ENCODE peak calls at places on chromosomes 3 and 15, in eight cellular contexts. Q is esophagus squamous epithelium, N is uterus, E is pancreas, R is heart left ventricle, J is mesendoderm, B is heart right ventricle, A is NT2/D1. U is an unnamed sample. For H3K4me1, the result is how much of the 10 kb centered on the place peaks cover.

GRCh38 chr3:141646760-141647561 is 91.1 kb upstream of the RNF7 start:
- DNase-seq in Q (no peak), N (no peak), E (no peak), R (peak), J (peak), B (no peak), A (peak), U (peak)

GRCh38 chr15:71494565-71494964 is 315.8 kb upstream of the NR2E3 start:
- DNase-seq in Q (no peak), N (no peak), E (no peak), R (no peak), J (no peak), B (no peak), A (no peak), U (no peak)

GRCh38 chr3:178772746-178773145 is 236.5 kb downstream of the KCNMB2 start:
- DNase-seq in Q (no peak), N (no peak), E (no peak), R (no peak), J (no peak), B (no peak), A (no peak), U (no peak)

GRCh38 chr3:177345049-177345972 is 148.0 kb upstream of the TBL1XR1 start:
- DNase-seq in Q (peak), N (peak), E (peak), R (peak), J (peak), B (peak), A (no peak), U (peak)

GRCh38 chr3:125357032-125357658 is 18.0 kb downstream of the ZNF148 start:
- DNase-seq in Q (no peak), N (peak), E (peak), R (peak), J (peak), B (peak), A (no peak), U (no peak)

GRCh38 chr3:151008699-151009098 is 36.2 kb upstream of the CLRN1 start:
- DNase-seq in Q (no peak), N (no peak), E (no peak), R (no peak), J (peak), B (no peak), A (no peak), U (no peak)

GRCh38 chr3:117171124-117171523 is 461.5 kb downstream of the TUSC7 start:
- DNase-seq in Q (no peak), N (no peak), E (no peak), R (no peak), J (no peak), B (no peak), A (no peak), U (no peak)

GRCh38 chr15:75887178-75887577 is 16.5 kb upstream of the FBXO22 start:
- DNase-seq in Q (no peak), N (no peak), E (no peak), R (no peak), J (no peak), B (no peak), A (no peak), U (peak)

GRCh38 chr3:71784914-71785593 is at the start of gene PROK2:
- DNase-seq in Q (no peak), N (no peak), E (peak), R (no peak), J (peak), B (peak), A (no peak), U (no peak)

GRCh38 chr3:51860703-51861665 is at the start of gene IQCF2:
- DNase-seq in Q (no peak), N (no peak), E (no peak), R (no peak), J (no peak), B (no peak), A (no peak), U (no peak)

GRCh38 chr3:177419904-177420601 is 222.8 kb upstream of the TBL1XR1 start:
- DNase-seq in Q (no peak), N (peak), E (no peak), R (no peak), J (no peak), B (no peak), A (no peak), U (no peak)

GRCh38 chr3:13581485-13582365 is 32.8 kb downstream of the FBLN2 start:
- DNase-seq in Q (no peak), N (no peak), E (no peak), R (peak), J (no peak), B (no peak), A (no peak), U (no peak)

GRCh38 chr3:126927405-126927750 is 55.5 kb upstream of the PLXNA1 start:
- DNase-seq in Q (no peak), N (no peak), E (no peak), R (no peak), J (no peak), B (no peak), A (no peak), U (no peak)

GRCh38 chr3:107962946-107963345 is 127.9 kb downstream of the CD47 start:
- DNase-seq in Q (no peak), N (no peak), E (no peak), R (no peak), J (peak), B (no peak), A (no peak), U (no peak)

GRCh38 chr15:87227846-87228245 is 1028.7 kb downstream of the NTRK3 start:
- DNase-seq in Q (no peak), N (no peak), E (no peak), R (no peak), J (no peak), B (no peak), A (no peak), U (no peak)

GRCh38 chr15:67164811-67165652 is 89.4 kb downstream of the AAGAB start:
- DNase-seq in Q (no peak), N (peak), E (no peak), R (peak), J (peak), B (peak), A (no peak), U (no peak)

GRCh38 chr3:126945891-126946290 is 37.0 kb upstream of the PLXNA1 start:
- DNase-seq in Q (no peak), N (no peak), E (no peak), R (no peak), J (no peak), B (no peak), A (no peak), U (no peak)

GRCh38 chr3:114608293-114608692 is 314.5 kb downstream of the TIGIT start:
- DNase-seq in Q (no peak), N (no peak), E (no peak), R (no peak), J (no peak), B (no peak), A (no peak), U (no peak)

GRCh38 chr3:3177861-3178497 is 1.5 kb downstream of the CRBN start:
- DNase-seq in Q (no peak), N (no peak), E (no peak), R (no peak), J (no peak), B (no peak), A (no peak), U (no peak)

GRCh38 chr3:70982274-70982673 is 601.3 kb downstream of the FOXP1 start:
- DNase-seq in Q (no peak), N (no peak), E (no peak), R (no peak), J (no peak), B (no peak), A (no peak), U (no peak)

GRCh38 chr3:38555149-38555840 is 59.2 kb downstream of the EXOG start:
- DNase-seq in Q (no peak), N (no peak), E (no peak), R (no peak), J (no peak), B (no peak), A (no peak), U (no peak)

GRCh38 chr15:46304320-46304719 is 669.5 kb downstream of the SQOR start:
- DNase-seq in Q (no peak), N (no peak), E (no peak), R (no peak), J (peak), B (no peak), A (peak), U (no peak)

GRCh38 chr3:126447456-126448106 is 28.1 kb downstream of the ZXDC start:
- DNase-seq in Q (no peak), N (no peak), E (no peak), R (no peak), J (no peak), B (no peak), A (no peak), U (no peak)

GRCh38 chr3:42705039-42705767 is 2.6 kb upstream of the HHATL start:
- DNase-seq in Q (no peak), N (no peak), E (no peak), R (no peak), J (no peak), B (no peak), A (no peak), U (no peak)

GRCh38 chr15:58460872-58461271 is 29.1 kb downstream of the LIPC start:
- DNase-seq in Q (no peak), N (no peak), E (no peak), R (no peak), J (no peak), B (no peak), A (no peak), U (no peak)

GRCh38 chr15:58462547-58462946 is 30.8 kb downstream of the LIPC start:
- DNase-seq in Q (no peak), N (no peak), E (no peak), R (no peak), J (peak), B (no peak), A (no peak), U (peak)

GRCh38 chr15:58465070-58465469 is 33.3 kb downstream of the LIPC start:
- DNase-seq in Q (no peak), N (no peak), E (no peak), R (no peak), J (no peak), B (no peak), A (no peak), U (no peak)

GRCh38 chr15:58463815-58464697 is 32.3 kb downstream of the LIPC start:
- DNase-seq in Q (no peak), N (no peak), E (no peak), R (no peak), J (no peak), B (no peak), A (no peak), U (no peak)

DNA sequence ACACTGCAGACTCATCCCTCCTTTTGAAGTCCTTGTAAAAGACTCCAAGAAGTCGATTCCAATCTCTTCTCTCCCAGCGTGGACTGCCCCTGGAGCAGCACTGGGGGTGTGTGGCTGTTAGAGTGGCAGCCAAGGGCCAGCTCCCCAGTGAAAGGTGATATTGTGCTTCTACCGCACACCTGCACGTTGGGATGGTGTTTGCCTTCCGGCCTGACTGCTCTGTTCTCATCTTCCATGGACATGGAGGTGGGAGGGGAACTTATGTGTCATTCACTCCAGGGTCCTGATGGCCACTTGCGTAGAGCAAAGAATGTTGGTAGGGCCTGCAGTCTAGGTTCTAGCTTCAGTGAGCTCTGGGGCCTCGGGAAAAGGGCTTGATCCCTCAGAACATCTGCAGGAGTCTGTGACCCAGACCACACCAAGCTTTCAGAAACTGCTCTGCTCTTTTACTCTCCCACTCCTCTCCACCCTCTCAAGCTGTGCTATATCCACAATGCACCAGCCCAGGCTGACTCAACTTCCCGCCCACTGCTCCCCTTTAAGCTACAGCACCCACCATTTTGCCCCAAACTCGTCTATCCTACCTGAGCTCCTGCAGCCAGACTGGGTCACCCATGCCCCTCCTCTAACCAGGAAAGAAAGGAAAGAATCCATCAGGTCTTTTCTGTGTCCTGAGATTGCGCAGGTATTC is 31.3 kb downstream of the LIPC start:
- DNase-seq in Q (no peak), N (no peak), E (no peak), R (no peak), J (no peak), B (no peak), A (no peak), U (no peak)
- H3K4me1 ChIP-seq in Q (under half), N (under half), E (under half), R (under half), J (under half), B (under half), A (under half), U (half or more)

DNA sequence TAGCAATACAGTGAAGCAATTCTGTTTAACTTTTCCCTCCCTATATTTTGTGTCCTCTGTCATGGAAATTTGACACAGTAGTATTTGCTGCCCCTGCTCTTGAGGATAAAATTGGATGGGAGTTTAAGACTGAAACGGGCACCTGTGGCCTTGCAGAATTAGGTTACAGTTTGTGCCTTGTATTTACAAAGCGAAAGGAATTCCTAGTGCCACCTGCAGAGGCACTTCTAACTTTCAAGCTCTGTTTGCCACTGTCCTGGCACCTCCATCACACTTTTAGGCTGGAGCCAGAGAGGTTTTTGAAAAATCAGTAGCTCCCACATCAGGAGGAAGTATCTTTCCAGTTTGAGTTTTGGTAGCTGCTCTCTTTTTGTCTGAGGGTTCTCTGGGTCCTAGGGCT is 39.5 kb downstream of the CD86 start:
- DNase-seq in Q (no peak), N (no peak), E (no peak), R (no peak), J (no peak), B (no peak), A (no peak), U (no peak)
- H3K4me3 ChIP-seq in Q (no peak), N (no peak), E (no peak), R (no peak), J (no peak), B (no peak), A (no peak), U (no peak)

DNA sequence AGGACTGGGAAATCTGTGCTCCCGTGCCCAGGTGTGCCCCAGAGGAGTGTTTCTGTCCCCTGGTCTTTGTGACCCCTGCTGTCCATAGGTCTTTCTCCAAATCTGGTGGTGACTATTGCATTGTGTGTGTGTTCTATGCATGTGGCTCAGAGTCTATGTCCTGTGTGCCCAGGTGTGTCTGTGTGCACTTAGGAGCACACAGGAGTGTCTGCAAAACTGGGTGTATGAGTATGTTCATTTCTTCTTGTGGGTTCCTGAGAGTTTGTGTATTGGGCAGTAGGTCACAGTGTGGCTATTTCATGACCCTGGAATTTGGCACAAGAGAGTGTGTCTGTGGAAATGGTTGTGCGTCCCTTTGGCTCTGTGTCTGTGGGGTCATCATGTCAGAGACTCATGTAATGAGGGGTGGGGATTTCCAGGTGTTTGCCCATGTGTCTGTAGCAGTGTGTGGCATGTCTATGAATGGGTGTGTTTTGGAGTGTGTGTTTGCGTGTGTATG is 1.2 kb upstream of the GATA2 start:
- DNase-seq in Q (no peak), N (no peak), E (no peak), R (no peak), J (no peak), B (no peak), A (no peak), U (no peak)
- H3K4me1 ChIP-seq in Q (under half), N (under half), E (under half), R (under half), J (under half), B (under half), A (under half), U (under half)

GRCh38 chr15:98753726-98754125 is 105.4 kb downstream of the IGF1R start:
- DNase-seq in Q (no peak), N (no peak), E (no peak), R (no peak), J (no peak), B (no peak), A (no peak), U (no peak)
- H3K4me3 ChIP-seq in Q (peak), N (no peak), E (no peak), R (no peak), J (no peak), B (peak), A (no peak), U (no peak)

U was measured in Caco-2.